ENCODE peak calls at places on chromosomes 4 and X, in four cellular contexts. U is AG09309, M is cardiac muscle cell, O is GM13977. I is an unnamed sample.
A peak's percentile ranks its signal among the peaks of the same experiment; 100 is the strongest.

GRCh38 chr4:64399313-64400109 is 9.7 kb downstream of the TECRL start:
- DNase-seq in U (no peak), O (no peak), M (no peak), I (peak; percentile 43)

GRCh38 chr4:68469482-68469881 is 22.2 kb downstream of the TMPRSS11E start:
- DNase-seq in O (no peak), U (no peak), M (no peak), I (no peak)

GRCh38 chr4:17055788-17056187 is 157.3 kb upstream of the LDB2 start:
- DNase-seq in M (peak; percentile 84), O (no peak), U (peak; percentile 95), I (peak; percentile 58)

GRCh38 chr4:40486534-40486933 is 143.1 kb downstream of the RBM47 start:
- DNase-seq in M (peak; percentile 71), U (peak; percentile 17), O (no peak), I (no peak)

GRCh38 chr4:76955187-76955586 is 5.6 kb downstream of the SEPTIN11 start:
- DNase-seq in M (peak; percentile 95), U (peak; percentile 61), O (no peak), I (no peak)

GRCh38 chr4:152385551-152385950 is 150.3 kb downstream of the FBXW7 start:
- DNase-seq in M (peak; percentile 24), U (no peak), O (no peak), I (no peak)

GRCh38 chr4:2761035-2761923 is 5.1 kb upstream of the TNIP2 start:
- DNase-seq in U (no peak), O (no peak), M (peak; percentile 21), I (peak; percentile 72)

GRCh38 chrX:155134255-155134654 is 62.9 kb downstream of the BRCC3 start:
- DNase-seq in U (no peak), O (no peak), M (no peak), I (no peak)

GRCh38 chr4:155025762-155026457 is 182.5 kb upstream of the NPY2R start:
- DNase-seq in U (no peak), M (peak; percentile 81), O (no peak), I (peak; percentile 94)

GRCh38 chr4:17436750-17437090 is 75.2 kb downstream of the QDPR start:
- DNase-seq in M (no peak), U (no peak), O (no peak), I (peak; percentile 40)

GRCh38 chrX:3743821-3744439 is 30.5 kb upstream of the PRKX start:
- DNase-seq in U (no peak), O (no peak), M (no peak), I (no peak)

GRCh38 chr4:102174800-102175199 is 170.5 kb downstream of the SLC39A8 start:
- DNase-seq in U (peak; percentile 42), M (peak; percentile 21), O (no peak), I (no peak)

GRCh38 chrX:776061-776460 is 145.5 kb downstream of the SHOX start:
- DNase-seq in O (no peak), U (no peak), M (no peak), I (no peak)

GRCh38 chrX:69285881-69286545 is 120.8 kb upstream of the PJA1 start:
- DNase-seq in U (no peak), O (peak; percentile 79), M (peak; percentile 72), I (peak; percentile 82)

GRCh38 chr4:156113138-156113537 is 159.5 kb upstream of the CTSO start:
- DNase-seq in O (peak; percentile 9), M (no peak), U (no peak), I (no peak)

GRCh38 chr4:156111706-156112105 is 158.0 kb upstream of the CTSO start:
- DNase-seq in O (no peak), U (no peak), M (no peak), I (no peak)

DNA sequence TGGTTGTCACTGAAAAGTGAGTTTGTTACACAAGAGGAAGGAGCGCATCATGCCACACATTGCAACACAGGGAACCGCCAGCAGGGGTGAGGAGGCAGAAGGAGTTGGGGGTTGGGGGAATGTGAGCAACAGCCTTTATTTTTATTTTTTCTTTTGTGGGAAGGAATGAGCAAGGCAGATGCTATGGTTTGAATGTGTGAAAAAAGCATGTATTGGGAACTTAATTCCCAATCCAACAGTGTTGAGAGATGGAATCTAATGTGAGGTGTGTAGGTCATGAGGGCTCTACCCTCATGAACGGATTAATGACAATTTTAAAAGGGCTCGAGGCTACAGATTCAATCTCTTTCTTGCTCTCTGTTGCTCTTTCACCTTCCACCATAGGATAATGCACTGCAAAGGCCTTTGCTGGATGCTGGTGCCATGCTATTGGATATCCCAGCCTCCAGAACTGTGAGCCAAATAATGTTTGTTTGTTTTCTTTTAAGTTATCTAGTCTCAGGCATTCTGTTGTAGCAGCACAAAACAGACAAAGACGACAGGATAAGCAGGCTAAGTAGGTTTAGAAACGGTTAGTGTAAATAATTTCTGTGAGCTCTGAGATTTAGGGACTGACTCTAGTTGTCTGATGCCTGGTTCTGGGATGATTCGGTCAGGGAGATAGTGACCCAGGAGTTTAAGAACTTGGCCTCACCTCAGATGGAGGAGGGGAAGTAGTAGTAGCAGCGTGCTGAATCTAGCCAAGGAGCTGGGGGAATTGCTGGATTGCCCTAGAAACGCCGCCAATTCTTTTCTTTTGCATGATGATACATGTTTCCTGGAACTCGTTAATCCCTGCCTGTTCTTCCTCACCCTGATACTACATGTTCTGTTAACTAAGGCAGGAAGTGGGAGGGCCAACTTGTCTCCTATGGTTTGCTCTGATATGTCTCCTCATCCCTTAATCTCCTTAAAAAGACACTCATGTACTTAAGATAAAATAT is 156.6 kb upstream of the CTSO start:
- DNase-seq in U (no peak), M (peak; percentile 78), O (no peak), I (peak; percentile 65)
- TF ChIP-seq CTCF in U (peak; percentile 22), M (peak; percentile 45), O (peak; percentile 16), I (peak; percentile 56)

GRCh38 chr4:173192375-173193162 is 24.0 kb downstream of the GALNT7 start:
- DNase-seq in U (no peak), O (no peak), M (no peak), I (no peak)
- TF ChIP-seq CTCF in U (no peak), O (peak; percentile 26), M (no peak), I (peak; percentile 45)

GRCh38 chr4:81257841-81258240 is 42.8 kb upstream of the PRKG2 start:
- DNase-seq in U (no peak), O (no peak), M (no peak), I (no peak)

GRCh38 chr4:81256059-81256635 is 41.1 kb upstream of the PRKG2 start:
- DNase-seq in M (no peak), U (no peak), O (no peak), I (no peak)

GRCh38 chr4:81257021-81257420 is 42.0 kb upstream of the PRKG2 start:
- DNase-seq in U (no peak), O (no peak), M (peak; percentile 79), I (no peak)

GRCh38 chr4:81259151-81259550 is 44.1 kb upstream of the PRKG2 start:
- DNase-seq in O (no peak), M (no peak), U (no peak), I (no peak)

DNA sequence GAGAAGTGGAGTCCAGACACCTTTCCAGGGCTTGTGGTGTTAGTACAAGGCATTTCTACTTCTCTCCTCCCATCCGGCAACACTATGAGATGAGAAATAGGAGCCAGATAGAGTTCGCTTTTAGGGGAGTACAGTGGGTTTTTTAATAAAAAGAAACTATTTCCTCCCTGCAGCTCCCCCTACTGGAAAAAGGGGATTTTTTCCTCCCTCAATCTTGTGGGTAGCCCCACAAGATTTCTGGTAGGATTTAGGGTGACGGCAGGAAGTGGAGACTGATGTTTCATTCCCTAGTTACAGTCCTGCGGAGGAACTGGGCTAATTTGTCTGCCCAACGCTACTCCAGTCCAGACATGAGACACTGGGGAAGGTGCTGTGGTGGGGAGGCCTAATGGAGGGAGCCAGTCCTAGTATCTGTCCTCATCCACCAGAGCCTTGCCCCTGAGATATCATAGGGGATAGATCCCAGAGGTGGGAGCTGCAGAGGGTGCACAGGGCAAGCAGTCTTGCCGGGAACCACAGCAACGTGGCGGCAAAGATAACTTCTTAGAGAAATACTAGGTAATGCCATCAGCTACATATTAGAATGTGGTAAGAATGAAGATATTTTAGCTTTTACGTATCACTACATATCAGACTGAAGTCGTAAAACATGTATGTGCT is 45.6 kb upstream of the PRKG2 start:
- DNase-seq in U (no peak), O (no peak), M (peak; percentile 14), I (peak; percentile 66)
- TF ChIP-seq CTCF in U (peak; percentile 56), O (peak; percentile 33), M (peak; percentile 48), I (peak; percentile 83)

GRCh38 chr4:117447925-117448324 is 362.5 kb upstream of the TRAM1L1 start:
- DNase-seq in U (no peak), M (no peak), O (no peak), I (peak; percentile 80)
- TF ChIP-seq CTCF in U (no peak), M (no peak), O (peak; percentile 51), I (peak; percentile 68)

I was measured in endodermal cell.